ENCODE peak calls at places on chromosomes 4 and X, in ten cellular contexts. Z is IMR-90, B is upper lobe of right lung, H is GM12865, P is testis, Y is ascending aorta, X is HFF-Myc, U is right atrium auricular region, W is astrocyte of the spinal cord, M is kidney epithelial cell. L is an unnamed sample.

GRCh38 chr4:176191974-176192373 is 3.4 kb downstream of the SPATA4 start:
- DNase-seq in U (no peak), Z (peak), M (no peak), X (no peak), Y (no peak), P (no peak), W (peak), H (no peak), B (no peak), L (no peak)

GRCh38 chrX:155662297-155662696 is 49.5 kb upstream of the TMLHE start:
- DNase-seq in B (no peak), M (no peak), X (no peak), U (no peak), Z (no peak), P (no peak), H (peak), W (no peak), Y (no peak), L (peak)

GRCh38 chrX:39158801-39159657 is 357.8 kb downstream of the MID1IP1 start:
- DNase-seq in B (peak), U (peak), P (no peak), Y (no peak), X (no peak), Z (peak), M (peak), W (peak), H (peak), L (no peak)

GRCh38 chr4:7971159-7971631 is 31.5 kb upstream of the AFAP1 start:
- DNase-seq in W (no peak), Z (no peak), X (no peak), U (no peak), Y (peak), M (no peak), P (no peak), B (no peak), H (no peak), L (no peak)

GRCh38 chrX:154715825-154716224 is 35.1 kb downstream of the GAB3 start:
- DNase-seq in H (no peak), P (no peak), M (no peak), Z (no peak), Y (no peak), U (no peak), W (no peak), B (no peak), X (no peak), L (no peak)

GRCh38 chrX:130082244-130083106 is 27.8 kb downstream of the ELF4 start:
- DNase-seq in P (peak), U (peak), M (no peak), Y (no peak), Z (no peak), B (peak), X (no peak), H (peak), W (no peak), L (no peak)

GRCh38 chr4:87093443-87094123 is 126.8 kb downstream of the KLHL8 start:
- DNase-seq in M (no peak), W (peak), Y (no peak), U (no peak), X (no peak), P (peak), B (no peak), Z (peak), H (peak), L (peak)

GRCh38 chrX:82961129-82961528 is 547.0 kb upstream of the POU3F4 start:
- DNase-seq in P (no peak), X (no peak), U (no peak), W (no peak), B (no peak), Z (no peak), M (no peak), Y (no peak), H (no peak), L (no peak)

GRCh38 chrX:47361538-47362511 is 8.6 kb upstream of the ZNF157 start:
- DNase-seq in P (peak), H (peak), W (peak), Y (peak), U (peak), M (peak), X (peak), Z (peak), B (peak), L (peak)

GRCh38 chrX:27565992-27566391 is 24.2 kb upstream of the DCAF8L2 start:
- DNase-seq in X (no peak), M (no peak), B (no peak), H (no peak), P (peak), U (no peak), W (peak), Y (no peak), Z (peak), L (no peak)

GRCh38 chr4:61400446-61400845 is 200.3 kb downstream of the ADGRL3 start:
- DNase-seq in H (no peak), U (no peak), B (no peak), Z (no peak), Y (no peak), X (no peak), M (no peak), W (no peak), P (no peak), L (no peak)

GRCh38 chrX:105876658-105877057 is 54.3 kb downstream of the NRK start:
- DNase-seq in H (peak), Z (peak), P (no peak), M (no peak), B (no peak), U (no peak), Y (no peak), W (peak), X (no peak), L (peak)

GRCh38 chrX:38275615-38276014 is 51.7 kb downstream of the RPGR start:
- DNase-seq in U (no peak), W (peak), H (peak), Y (no peak), Z (peak), X (no peak), B (no peak), M (peak), P (no peak), L (peak)

GRCh38 chr4:16226816-16227461 is 668 bp upstream of the TAPT1 start:
- DNase-seq in B (peak), Y (peak), W (peak), U (peak), X (no peak), M (no peak), Z (no peak), P (peak), H (peak), L (peak)

GRCh38 chrX:151488677-151489076 is 74.8 kb upstream of the PASD1 start:
- DNase-seq in Y (no peak), P (no peak), H (peak), X (no peak), U (no peak), B (no peak), Z (no peak), M (no peak), W (no peak), L (peak)

GRCh38 chr4:79364048-79364447 is 38.2 kb upstream of the NAA11 start:
- DNase-seq in W (no peak), X (no peak), U (no peak), P (no peak), H (no peak), M (no peak), B (no peak), Z (no peak), Y (no peak), L (no peak)

GRCh38 chr4:67907650-67908049 is 23.8 kb upstream of the TMPRSS11D start:
- DNase-seq in P (no peak), W (no peak), X (no peak), H (no peak), M (no peak), Z (no peak), B (no peak), U (no peak), Y (no peak), L (peak)

GRCh38 chr4:185651137-185651677 is 115.9 kb upstream of the PDLIM3 start:
- DNase-seq in P (no peak), B (no peak), H (no peak), Z (no peak), X (no peak), W (no peak), U (no peak), M (no peak), Y (no peak), L (no peak)

GRCh38 chr4:10096201-10096975 is 20.2 kb downstream of the WDR1 start:
- DNase-seq in H (peak), P (peak), U (peak), Z (peak), X (peak), Y (peak), W (peak), M (peak), B (no peak), L (peak)

GRCh38 chr4:150297861-150298474 is 219.7 kb downstream of the DCLK2 start:
- DNase-seq in P (peak), X (no peak), U (no peak), Y (no peak), B (no peak), M (no peak), W (peak), H (peak), Z (peak), L (peak)

GRCh38 chr4:147651563-147651962 is 32.4 kb downstream of the PRMT9 start:
- DNase-seq in X (no peak), B (no peak), H (no peak), U (no peak), W (no peak), P (no peak), Z (no peak), M (no peak), Y (no peak), L (no peak)

GRCh38 chr4:93888768-93889167 is 60.2 kb downstream of the ATOH1 start:
- DNase-seq in P (no peak), X (no peak), H (no peak), Z (no peak), B (no peak), Y (no peak), U (no peak), W (no peak), M (no peak), L (no peak)

GRCh38 chr4:68948985-68949384 is 2.6 kb downstream of the UGT2A3 start:
- DNase-seq in Y (no peak), W (no peak), P (no peak), Z (no peak), U (no peak), M (no peak), H (no peak), X (no peak), B (no peak), L (no peak)

GRCh38 chr4:7800996-7801395 is 138.7 kb downstream of the AFAP1 start:
- DNase-seq in X (no peak), H (no peak), U (no peak), M (no peak), Y (no peak), W (no peak), P (no peak), Z (no peak), B (no peak), L (no peak)

GRCh38 chr4:184475096-184475461 is 729 bp upstream of the IRF2 start:
- DNase-seq in Y (peak), W (no peak), H (peak), Z (peak), U (peak), M (no peak), P (peak), B (peak), X (no peak), L (peak)

GRCh38 chrX:118221733-118222132 is 105.1 kb upstream of the KLHL13 start:
- DNase-seq in U (no peak), Y (no peak), B (no peak), W (no peak), Z (no peak), M (no peak), X (no peak), P (no peak), H (no peak), L (no peak)

GRCh38 chrX:154505726-154506125 is 10.3 kb downstream of the FAM3A start:
- DNase-seq in Z (peak), P (no peak), Y (no peak), B (no peak), W (peak), H (no peak), X (no peak), U (no peak), M (no peak), L (peak)

GRCh38 chr4:36351082-36351666 is 69.8 kb downstream of the DTHD1 start:
- DNase-seq in Y (peak), H (peak), U (peak), Z (peak), W (peak), X (no peak), P (peak), B (peak), M (no peak), L (peak)

GRCh38 chr4:61243962-61244361 is 43.8 kb downstream of the ADGRL3 start:
- DNase-seq in Y (no peak), W (no peak), B (no peak), Z (no peak), U (no peak), M (no peak), X (no peak), H (no peak), P (no peak), L (no peak)

GRCh38 chr4:25915359-25915716 is 1.3 kb downstream of the SMIM20 start:
- DNase-seq in P (peak), M (no peak), Z (no peak), U (no peak), H (no peak), W (no peak), B (no peak), X (no peak), Y (no peak), L (no peak)
- H3K4me3 ChIP-seq in P (no peak), M (no peak), Z (no peak), U (peak), H (no peak), W (no peak), B (no peak), X (no peak), Y (no peak), L (no peak)

GRCh38 chr4:78336093-78336943 is 215.3 kb upstream of the ANXA3 start:
- DNase-seq in B (no peak), W (peak), X (no peak), Y (no peak), Z (peak), H (no peak), M (no peak), P (peak), U (no peak), L (peak)

GRCh38 chr4:78332974-78333373 is 218.6 kb upstream of the ANXA3 start:
- DNase-seq in W (no peak), Y (no peak), P (no peak), H (no peak), X (no peak), U (no peak), B (no peak), Z (no peak), M (no peak), L (no peak)

GRCh38 chr4:78331965-78332364 is 219.6 kb upstream of the ANXA3 start:
- DNase-seq in X (no peak), P (no peak), H (no peak), U (no peak), M (no peak), Y (no peak), B (no peak), Z (no peak), W (no peak), L (no peak)

GRCh38 chr4:78325244-78326187 is 226.1 kb upstream of the ANXA3 start:
- DNase-seq in Z (no peak), U (no peak), X (no peak), M (no peak), W (no peak), B (no peak), H (no peak), Y (no peak), P (no peak), L (peak)

GRCh38 chr4:78331186-78331585 is 220.4 kb upstream of the ANXA3 start:
- DNase-seq in B (no peak), Z (no peak), M (no peak), P (no peak), U (no peak), H (no peak), X (no peak), W (no peak), Y (no peak), L (no peak)
- TF ChIP-seq CTCF in B (no peak), Z (no peak), M (no peak), P (no peak), U (no peak), H (no peak), X (no peak), W (no peak), Y (no peak), L (no peak)

DNA sequence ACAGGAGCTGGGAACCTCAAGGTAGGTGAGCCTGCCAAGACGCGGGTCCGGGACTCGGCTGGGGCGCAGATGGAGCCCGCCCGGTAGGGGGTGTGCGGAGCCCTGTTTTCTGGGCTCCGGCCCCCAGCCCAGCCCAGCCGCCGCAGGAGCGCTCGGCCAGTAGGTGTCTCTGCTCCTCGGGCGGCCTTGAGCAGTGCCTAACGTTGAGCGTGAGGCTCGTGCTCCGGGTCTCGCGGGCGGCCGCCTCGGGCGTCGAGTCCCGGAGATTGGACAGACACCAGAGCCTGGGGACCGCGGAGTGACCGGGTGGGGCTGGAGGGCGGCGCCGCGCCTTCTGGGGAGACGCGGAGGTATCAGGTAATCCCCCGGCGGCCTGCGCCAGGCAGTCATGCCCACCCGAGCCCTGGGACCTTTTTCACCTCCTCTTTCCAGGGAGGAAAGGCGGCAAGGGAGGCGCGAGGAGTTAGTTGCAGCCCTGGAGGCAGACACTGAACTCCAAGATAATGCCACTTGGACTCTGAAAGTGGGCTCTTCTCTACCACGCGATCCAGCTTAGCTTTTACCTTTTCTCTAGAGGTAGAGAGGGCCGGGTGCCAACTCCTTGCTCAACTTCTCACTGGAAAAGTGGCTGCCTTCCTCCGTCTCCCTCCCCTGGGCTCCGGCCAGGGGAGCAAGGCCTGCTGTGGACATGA is 14.5 kb upstream of the FGG start:
- DNase-seq in U (peak), B (peak), M (no peak), Z (peak), H (peak), X (no peak), P (peak), Y (no peak), W (peak), L (peak)
- H3K4me3 ChIP-seq in U (peak), B (peak), M (peak), Z (no peak), H (no peak), X (no peak), P (peak), Y (peak), W (peak), L (peak)

GRCh38 chr4:78058591-78059523 is 1.7 kb downstream of the FRAS1 start:
- DNase-seq in X (peak), U (no peak), H (no peak), W (peak), Y (no peak), B (peak), M (no peak), P (peak), Z (no peak), L (peak)

GRCh38 chr4:78057135-78057599 is at the start of gene FRAS1:
- DNase-seq in H (no peak), M (no peak), P (peak), X (peak), Z (no peak), B (peak), Y (no peak), U (no peak), W (peak), L (peak)

GRCh38 chr4:78059938-78060337 is 2.8 kb downstream of the FRAS1 start:
- DNase-seq in P (no peak), Y (no peak), U (no peak), W (no peak), B (no peak), X (no peak), Z (no peak), H (no peak), M (no peak), L (no peak)

GRCh38 chr4:78057600-78058560 is 757 bp downstream of the FRAS1 start:
- DNase-seq in P (peak), U (peak), H (peak), B (peak), X (peak), Z (peak), W (peak), M (no peak), Y (no peak), L (peak)

DNA sequence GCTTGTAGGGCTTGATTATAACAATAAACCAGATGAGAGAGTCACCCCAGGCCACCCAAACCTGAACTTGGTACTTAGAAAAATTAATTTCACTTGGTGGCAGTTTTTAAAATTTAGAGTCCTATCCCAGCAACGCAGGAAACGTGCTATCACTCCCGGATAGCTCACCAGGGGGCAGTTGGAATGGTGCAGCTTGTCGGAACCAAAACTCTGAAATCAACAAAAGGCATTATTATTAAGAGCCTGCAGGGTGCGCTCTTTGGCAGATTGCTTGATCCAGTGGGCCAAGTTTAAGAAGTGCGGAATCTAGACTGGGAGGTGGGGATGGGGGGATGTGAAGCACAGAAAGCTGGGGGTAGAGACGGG is 2.4 kb downstream of the FRAS1 start:
- DNase-seq in W (peak), P (peak), M (peak), Z (peak), U (peak), X (peak), B (no peak), Y (no peak), H (peak), L (peak)
- TF ChIP-seq CTCF in W (peak), P (peak), M (peak), Z (peak), U (peak), X (peak), B (peak), Y (no peak), H (peak), L (peak)

GRCh38 chrX:104166735-104167436 is 633 bp downstream of the FAM199X start:
- DNase-seq in B (no peak), Y (no peak), P (peak), W (no peak), Z (no peak), X (no peak), H (no peak), M (no peak), U (no peak), L (no peak)

GRCh38 chrX:104172121-104172520 is 5.9 kb downstream of the FAM199X start:
- DNase-seq in H (no peak), W (no peak), U (no peak), M (peak), X (no peak), Y (no peak), Z (no peak), P (no peak), B (no peak), L (no peak)

GRCh38 chrX:104165894-104166734 is at the start of gene FAM199X:
- DNase-seq in U (peak), Z (peak), B (peak), M (peak), P (peak), H (peak), X (peak), Y (peak), W (peak), L (peak)

GRCh38 chrX:104172788-104173187 is 6.5 kb downstream of the FAM199X start:
- DNase-seq in Y (no peak), B (no peak), H (no peak), W (no peak), Z (no peak), P (no peak), M (no peak), X (no peak), U (no peak), L (no peak)

DNA sequence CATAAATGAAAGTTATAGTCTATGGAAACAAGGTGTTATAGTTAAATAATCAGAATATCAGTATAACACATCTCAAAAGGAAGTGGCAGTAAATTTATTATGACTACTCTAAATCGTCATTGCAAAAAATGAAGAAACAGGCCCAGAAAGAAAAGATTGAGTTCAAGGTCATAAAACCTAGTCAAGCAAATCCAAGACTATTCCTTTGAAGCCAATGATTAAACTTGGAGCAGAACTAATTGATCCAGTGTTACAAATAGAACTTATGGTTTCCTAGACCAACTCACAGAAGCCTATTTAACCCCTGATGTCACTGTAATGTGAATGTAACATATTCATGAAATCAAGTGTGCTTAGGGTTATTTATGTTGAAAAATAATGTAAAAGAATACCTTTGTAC is 1.9 kb downstream of the FAM199X start:
- DNase-seq in W (no peak), B (no peak), X (no peak), H (no peak), M (no peak), U (no peak), P (no peak), Z (no peak), Y (no peak), L (no peak)
- H3K4me3 ChIP-seq in W (no peak), B (peak), X (peak), H (peak), M (peak), U (no peak), P (no peak), Z (no peak), Y (no peak), L (peak)

GRCh38 chr4:166257891-166258290 is 384.9 kb downstream of the TLL1 start:
- DNase-seq in U (no peak), X (no peak), M (no peak), W (no peak), H (no peak), Y (no peak), B (no peak), P (no peak), Z (no peak), L (no peak)

GRCh38 chr4:166257276-166257675 is 384.2 kb downstream of the TLL1 start:
- DNase-seq in Z (no peak), M (no peak), P (no peak), Y (no peak), B (no peak), U (no peak), H (no peak), X (no peak), W (no peak), L (peak)

GRCh38 chr4:166252487-166253402 is 379.7 kb downstream of the TLL1 start:
- DNase-seq in P (peak), X (no peak), B (no peak), W (peak), M (no peak), U (no peak), Y (no peak), H (peak), Z (no peak), L (peak)
- TF ChIP-seq CTCF in P (peak), X (peak), B (peak), W (peak), M (peak), U (no peak), Y (no peak), H (peak), Z (no peak), L (peak)

L was measured in epithelial cell of esophagus.